ENCODE peak calls at places on chromosomes 7 and 10, in seven cellular contexts. H is activated T-cell treated with anti-CD3 and anti-CD28 coated beads for 24 hours; D is activated gamma-delta T cell treated with Interleukin-2 at 50 U/mL for 16 hours; X is mesothelial cell of epicardium; T is stimulated activated CD8-positive, alpha-beta memory T cell treated with anti-CD3 and anti-CD28 coated beads, Interleukin-2, amount 100 ng/mL, for 1 hour; M is NCI-H1436; Z is H4. R is an unnamed sample.
A peak's percentile ranks its signal among the peaks of the same experiment; 100 is the strongest.

GRCh38 chr10:79098596-79099015 is 29.8 kb downstream of the ZMIZ1 start:
- DNase-seq in D (no peak), T (no peak), Z (no peak), M (no peak), X (no peak), H (no peak), R (no peak)

GRCh38 chr10:87927091-87927490 is 63.7 kb downstream of the PTEN start:
- DNase-seq in M (no peak), T (no peak), X (no peak), Z (no peak), D (no peak), H (no peak), R (no peak)

GRCh38 chr7:77444123-77444522 is 28.0 kb upstream of the GSAP start:
- DNase-seq in H (no peak), X (no peak), T (no peak), Z (no peak), M (no peak), D (no peak), R (no peak)

GRCh38 chr7:130990178-130990832 is 256.3 kb upstream of the KLF14 start:
- DNase-seq in T (no peak), H (no peak), M (no peak), Z (no peak), D (no peak), X (no peak), R (no peak)

GRCh38 chr10:71820966-71821365 is 30.1 kb downstream of the PSAP start:
- DNase-seq in X (no peak), D (no peak), Z (no peak), M (no peak), H (no peak), T (no peak), R (no peak)

GRCh38 chr7:77309714-77310220 is 106.4 kb downstream of the GSAP start:
- DNase-seq in M (no peak), X (no peak), H (no peak), D (no peak), T (no peak), Z (no peak), R (no peak)

GRCh38 chr7:45661302-45661995 is 87.3 kb downstream of the ADCY1 start:
- DNase-seq in X (no peak), M (no peak), D (no peak), Z (no peak), T (no peak), H (no peak), R (no peak)

GRCh38 chr10:73503037-73503436 is 7.2 kb upstream of the PPP3CB start:
- DNase-seq in T (no peak), D (no peak), Z (no peak), H (no peak), M (no peak), X (no peak), R (no peak)

GRCh38 chr10:16565604-16566003 is 43.9 kb upstream of the C1QL3 start:
- DNase-seq in D (no peak), Z (peak; percentile 10), M (no peak), H (no peak), T (no peak), X (no peak), R (no peak)

GRCh38 chr7:70947181-70947580 is 184.8 kb upstream of the GALNT17 start:
- DNase-seq in T (no peak), H (no peak), Z (no peak), M (no peak), D (no peak), X (no peak), R (no peak)

GRCh38 chr7:73761854-73762658 is 8.0 kb downstream of the CLDN3 start:
- DNase-seq in H (no peak), T (no peak), D (no peak), M (no peak), X (no peak), Z (no peak), R (no peak)

GRCh38 chr7:111835066-111835465 is 272.8 kb upstream of the IMMP2L start:
- DNase-seq in X (no peak), Z (peak; percentile 65), D (no peak), M (no peak), T (no peak), H (no peak), R (no peak)

GRCh38 chr7:29976265-29976664 is 13.3 kb downstream of the SCRN1 start:
- DNase-seq in D (no peak), Z (no peak), H (no peak), M (no peak), T (no peak), X (no peak), R (no peak)

GRCh38 chr10:83165164-83165563 is 974.1 kb upstream of the GHITM start:
- DNase-seq in T (no peak), M (no peak), H (no peak), D (no peak), Z (no peak), X (no peak), R (no peak)

GRCh38 chr10:120940299-120940900 is 89.2 kb downstream of the WDR11 start:
- DNase-seq in X (no peak), Z (no peak), T (no peak), D (no peak), M (no peak), H (no peak), R (no peak)

GRCh38 chr10:33802566-33802965 is 468.1 kb upstream of the NRP1 start:
- DNase-seq in T (no peak), H (no peak), M (no peak), X (no peak), D (no peak), Z (no peak), R (no peak)